ENCODE peak calls at places on chromosomes 4 and X, in five cellular contexts. T is thoracic aorta, P is lower leg skin, E is upper lobe of left lung, B is Peyer's patch. R is an unnamed sample.
A peak's percentile ranks its signal among the peaks of the same experiment; 100 is the strongest.

GRCh38 chr4:111045992-111046391 is 423.1 kb upstream of the PITX2 start:
- DNase-seq in T (no peak), P (no peak), E (no peak), B (no peak), R (no peak)

GRCh38 chrX:108018659-108019381 is 26.0 kb upstream of the VSIG1 start:
- DNase-seq in T (no peak), P (no peak), E (no peak), B (no peak), R (no peak)

GRCh38 chrX:9438950-9439494 is 25.8 kb upstream of the TBL1X start:
- DNase-seq in T (no peak), P (no peak), E (no peak), B (no peak), R (no peak)

GRCh38 chr4:26838055-26838842 is 22.4 kb upstream of the STIM2 start:
- DNase-seq in T (no peak), P (no peak), E (no peak), B (no peak), R (no peak)

GRCh38 chr4:13054410-13054970 is 429.6 kb downstream of the RAB28 start:
- DNase-seq in T (no peak), P (no peak), E (no peak), B (no peak), R (no peak)

GRCh38 chr4:79673898-79674297 is 265.9 kb upstream of the GK2 start:
- DNase-seq in T (no peak), P (no peak), E (no peak), B (no peak), R (no peak)

GRCh38 chr4:20844311-20844710 is 144.1 kb downstream of the PACRGL start:
- DNase-seq in T (no peak), P (no peak), E (no peak), B (no peak), R (no peak)

GRCh38 chrX:87434618-87435017 is 83.0 kb upstream of the KLHL4 start:
- DNase-seq in T (no peak), P (no peak), E (no peak), B (no peak), R (no peak)

GRCh38 chr4:83276299-83277040 is 8.1 kb downstream of the COQ2 start:
- DNase-seq in T (no peak), P (no peak), E (no peak), B (no peak), R (no peak)

GRCh38 chr4:105990933-105991332 is 95.7 kb downstream of the NPNT start:
- DNase-seq in T (peak; percentile 41), P (peak; percentile 89), E (peak; percentile 58), B (no peak), R (peak; percentile 78)

GRCh38 chr4:82515705-82516104 is 46.1 kb downstream of the TMEM150C start:
- DNase-seq in T (no peak), P (no peak), E (no peak), B (no peak), R (no peak)

GRCh38 chr4:130395871-130396270 is 1299.9 kb downstream of the C4orf33 start:
- DNase-seq in T (no peak), P (no peak), E (no peak), B (no peak), R (no peak)

GRCh38 chrX:47166126-47166525 is 21.1 kb downstream of the RBM10 start:
- DNase-seq in T (no peak), P (peak; percentile 71), E (no peak), B (no peak), R (peak; percentile 3)

GRCh38 chr4:48340276-48340904 is 939 bp upstream of the SLAIN2 start:
- DNase-seq in T (no peak), P (no peak), E (no peak), B (no peak), R (no peak)

GRCh38 chr4:128787509-128788311 is 21.8 kb upstream of the JADE1 start:
- DNase-seq in T (no peak), P (no peak), E (no peak), B (no peak), R (no peak)

GRCh38 chrX:53571494-53571893 is 115.0 kb downstream of the HUWE1 start:
- DNase-seq in T (no peak), P (no peak), E (no peak), B (no peak), R (no peak)

GRCh38 chr4:186676531-186677158 is 47.0 kb downstream of the FAT1 start:
- DNase-seq in T (no peak), P (no peak), E (no peak), B (no peak), R (no peak)

GRCh38 chr4:112153222-112153791 is 8.1 kb downstream of the FAM241A start:
- DNase-seq in T (no peak), P (no peak), E (no peak), B (no peak), R (no peak)

GRCh38 chr4:151475338-151475737 is 66.4 kb downstream of the FHIP1A start:
- DNase-seq in T (no peak), P (peak; percentile 48), E (peak; percentile 28), B (no peak), R (no peak)

GRCh38 chr4:80875642-80876041 is 154.9 kb upstream of the BMP3 start:
- DNase-seq in T (no peak), P (no peak), E (no peak), B (no peak), R (no peak)

GRCh38 chr4:102168580-102168979 is 176.7 kb downstream of the SLC39A8 start:
- DNase-seq in T (no peak), P (no peak), E (no peak), B (no peak), R (no peak)

GRCh38 chr4:22389240-22389871 is 126.5 kb downstream of the ADGRA3 start:
- DNase-seq in T (no peak), P (no peak), E (no peak), B (peak; percentile 51), R (no peak)

GRCh38 chrX:9614016-9614415 is 149.2 kb downstream of the TBL1X start:
- DNase-seq in T (no peak), P (no peak), E (no peak), B (no peak), R (no peak)

GRCh38 chr4:105934381-105934780 is 39.1 kb downstream of the NPNT start:
- DNase-seq in T (no peak), P (no peak), E (no peak), B (no peak), R (no peak)

GRCh38 chr4:7967501-7968261 is 28.0 kb upstream of the AFAP1 start:
- DNase-seq in T (no peak), P (peak; percentile 78), E (no peak), B (no peak), R (no peak)

GRCh38 chrX:122770581-122770980 is 413.5 kb upstream of the GRIA3 start:
- DNase-seq in T (no peak), P (no peak), E (no peak), B (no peak), R (no peak)
- H3K4me3 ChIP-seq in T (no peak overlapping the region), P (no peak overlapping the region), E (no peak overlapping the region), B (no peak overlapping the region), R (no peak overlapping the region)

GRCh38 chrX:154733072-154733425 is 17.8 kb downstream of the GAB3 start:
- DNase-seq in T (no peak), P (no peak), E (no peak), B (no peak), R (no peak)

GRCh38 chrX:154735695-154736393 is 15.0 kb downstream of the GAB3 start:
- DNase-seq in T (no peak), P (no peak), E (peak; percentile 65), B (no peak), R (peak; percentile 62)

GRCh38 chrX:154731881-154732280 is 19.0 kb downstream of the GAB3 start:
- DNase-seq in T (no peak), P (no peak), E (peak; percentile 34), B (no peak), R (no peak)

GRCh38 chrX:154732421-154733071 is 18.3 kb downstream of the GAB3 start:
- DNase-seq in T (no peak), P (no peak), E (peak; percentile 45), B (no peak), R (no peak)

DNA sequence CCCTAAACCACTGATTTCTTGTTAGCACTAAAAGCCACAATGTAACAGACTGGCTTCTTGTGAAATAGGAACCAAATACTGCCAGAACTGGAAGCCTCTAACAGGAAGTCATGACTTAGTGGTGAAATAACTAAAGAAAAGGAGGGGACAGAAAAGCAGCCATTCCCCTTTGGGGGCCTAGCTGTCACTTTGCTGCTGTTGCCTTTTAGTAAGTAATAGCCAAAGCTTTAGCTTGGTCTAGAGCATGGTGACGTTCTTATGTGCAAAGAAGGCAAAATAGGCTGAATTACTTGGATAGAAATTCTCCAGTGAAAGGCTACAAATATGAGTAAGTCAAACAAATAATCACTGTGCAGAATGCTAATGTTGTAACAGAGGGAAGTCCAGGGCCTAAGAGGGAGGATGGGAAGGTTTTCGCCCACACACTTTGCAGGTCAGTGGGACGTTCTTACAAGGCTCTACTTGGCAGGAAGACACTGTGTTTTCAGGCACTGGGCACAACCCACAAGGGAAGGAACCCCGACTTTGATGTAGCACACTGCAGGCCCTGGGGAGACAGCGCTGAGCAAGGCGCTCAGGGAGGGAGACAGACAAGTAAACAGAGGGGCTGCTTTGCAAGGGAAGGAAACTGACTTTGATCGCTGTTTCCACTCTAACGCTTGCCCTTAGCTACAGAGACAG is 16.6 kb downstream of the GAB3 start:
- DNase-seq in T (no peak), P (no peak), E (peak; percentile 71), B (no peak), R (peak; percentile 66)
- H3K4me3 ChIP-seq in T (peak overlapping the region; percentile 22), P (no peak overlapping the region), E (no peak overlapping the region), B (no peak overlapping the region), R (no peak overlapping the region)

GRCh38 chr4:168835880-168836454 is 174.1 kb downstream of the CBR4 start:
- DNase-seq in T (no peak), P (no peak), E (no peak), B (no peak), R (no peak)
- H3K4me3 ChIP-seq in T (peak overlapping the region; percentile 98), P (no peak overlapping the region), E (no peak overlapping the region), B (no peak overlapping the region), R (peak overlapping the region; percentile 67)

GRCh38 chr4:185255868-185256267 is 46.5 kb downstream of the SNX25 start:
- DNase-seq in T (no peak), P (no peak), E (no peak), B (no peak), R (no peak)
- H3K4me3 ChIP-seq in T (no peak overlapping the region), P (no peak overlapping the region), E (no peak overlapping the region), B (no peak overlapping the region), R (no peak overlapping the region)

DNA sequence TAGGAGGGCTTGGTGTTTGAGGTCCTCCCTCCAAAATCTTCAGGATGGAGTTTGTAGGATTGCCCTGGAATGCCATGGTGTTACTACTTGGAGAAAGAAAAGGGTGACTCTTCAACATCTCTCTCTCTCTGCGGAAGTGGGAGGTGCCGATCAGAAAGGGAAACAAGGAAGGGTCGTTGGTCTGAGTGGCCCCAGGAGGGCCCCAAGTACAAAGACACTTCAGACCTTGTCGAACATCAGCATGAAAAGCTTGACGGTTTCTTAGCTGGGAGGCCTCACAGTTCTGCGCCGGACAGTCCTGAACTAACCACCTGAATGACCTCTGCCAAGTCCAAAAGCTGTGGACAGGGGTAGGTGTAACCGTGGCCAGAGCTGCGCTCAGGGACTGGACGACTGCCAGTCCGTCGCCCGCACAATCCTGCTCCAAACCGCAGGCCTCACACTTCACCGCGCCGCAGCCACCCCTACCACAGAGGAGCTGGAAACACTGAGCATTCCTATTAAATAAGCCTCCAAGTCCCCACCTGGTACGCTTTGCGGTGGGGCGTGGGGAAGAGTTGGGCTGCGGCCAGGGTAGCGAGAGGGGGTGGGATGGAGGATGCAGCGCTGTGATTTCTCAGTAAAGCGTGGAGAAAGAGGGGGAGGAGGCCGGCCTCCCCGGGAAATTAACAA is 540 bp upstream of the GSX2 start:
- DNase-seq in T (no peak), P (no peak), E (no peak), B (no peak), R (no peak)
- H3K4me3 ChIP-seq in T (peak overlapping the region; percentile 71), P (no peak overlapping the region), E (no peak overlapping the region), B (peak overlapping the region; percentile 21), R (peak overlapping the region; percentile 19)

R was measured in upper lobe of right lung.